ENCODE peak calls at places on chromosomes 1 and 21, in nine cellular contexts. U, B, V, W, H, D, Y, E and O are unnamed samples.

GRCh38 chr1:9084883-9085282 is 15.4 kb upstream of the SLC2A5 start:
- DNase-seq in D (peak; percentile 40), W (no peak), E (no peak), U (no peak), H (no peak), B (peak; percentile 81), Y (no peak), V (no peak), O (no peak)

GRCh38 chr1:107359472-107360241 is 218.8 kb downstream of the NTNG1 start:
- DNase-seq in Y (no peak), B (no peak), H (no peak), D (no peak), W (no peak), E (no peak), V (no peak), U (no peak), O (no peak)

GRCh38 chr1:100184536-100184935 is 6.5 kb upstream of the LRRC39 start:
- DNase-seq in U (no peak), B (no peak), Y (no peak), V (no peak), E (no peak), W (no peak), D (no peak), H (no peak), O (peak; percentile 37)

GRCh38 chr21:45536301-45537081 is 5.7 kb downstream of the SLC19A1 start:
- DNase-seq in H (no peak), Y (peak; percentile 55), D (no peak), E (peak; percentile 39), U (no peak), W (peak; percentile 10), B (peak; percentile 20), V (no peak), O (peak; percentile 49)

GRCh38 chr21:34029724-34030528 is 43.5 kb upstream of the MRPS6 start:
- DNase-seq in U (peak; percentile 68), D (peak; percentile 75), Y (no peak), H (peak; percentile 84), E (peak; percentile 87), W (peak; percentile 20), B (peak; percentile 50), V (peak; percentile 95), O (peak; percentile 80)

GRCh38 chr1:100037665-100038400 is 68.0 kb downstream of the SLC35A3 start:
- DNase-seq in U (peak; percentile 71), V (peak; percentile 91), D (peak; percentile 87), E (peak; percentile 91), Y (peak; percentile 96), W (peak; percentile 92), B (peak; percentile 91), H (peak; percentile 45), O (peak; percentile 95)

GRCh38 chr1:174815036-174815435 is 184.7 kb upstream of the CACYBP start:
- DNase-seq in Y (no peak), B (no peak), W (no peak), U (no peak), V (no peak), D (peak; percentile 92), E (no peak), H (peak; percentile 89), O (no peak)

GRCh38 chr1:217620814-217621213 is 10.1 kb downstream of the GPATCH2 start:
- DNase-seq in D (no peak), Y (no peak), B (no peak), U (no peak), V (no peak), W (no peak), H (no peak), E (no peak), O (peak; percentile 21)

GRCh38 chr1:7434566-7434965 is 336.5 kb upstream of the VAMP3 start:
- DNase-seq in H (no peak), W (no peak), B (no peak), V (no peak), E (no peak), Y (no peak), D (no peak), U (no peak), O (no peak)

GRCh38 chr1:27938488-27938887 is 3.7 kb downstream of the SMPDL3B start:
- DNase-seq in E (no peak), D (no peak), U (no peak), Y (no peak), V (no peak), H (no peak), W (no peak), B (no peak), O (no peak)

GRCh38 chr1:26858891-26859630 is 3.9 kb upstream of the SFN start:
- DNase-seq in D (peak; percentile 100), U (no peak), W (no peak), E (no peak), Y (no peak), B (no peak), H (no peak), V (no peak), O (no peak)

GRCh38 chr1:232016636-232017035 is 390.0 kb downstream of the DISC1 start:
- DNase-seq in H (no peak), D (no peak), W (no peak), Y (no peak), U (no peak), V (no peak), B (no peak), E (no peak), O (no peak)

GRCh38 chr1:218330043-218330623 is 15.0 kb upstream of the TGFB2 start:
- DNase-seq in D (peak; percentile 18), W (no peak), E (no peak), B (no peak), V (peak; percentile 48), H (peak; percentile 31), U (no peak), Y (no peak), O (peak; percentile 34)

GRCh38 chr1:80218112-80218511 is 1211.6 kb upstream of the ADGRL4 start:
- DNase-seq in D (peak; percentile 60), E (no peak), W (no peak), H (peak; percentile 54), B (no peak), U (peak; percentile 54), V (peak; percentile 80), Y (no peak), O (peak; percentile 59)

GRCh38 chr1:212743901-212744475 is 44.3 kb upstream of the BATF3 start:
- DNase-seq in Y (no peak), B (no peak), D (no peak), H (no peak), E (no peak), U (no peak), V (no peak), W (no peak), O (no peak)

GRCh38 chr1:234782057-234782800 is 172.3 kb upstream of the IRF2BP2 start:
- DNase-seq in Y (no peak), H (no peak), B (no peak), E (no peak), W (no peak), V (no peak), U (no peak), D (no peak), O (peak; percentile 26)

GRCh38 chr1:84936116-84936810 is 43.3 kb upstream of the LPAR3 start:
- DNase-seq in E (peak; percentile 63), Y (no peak), H (peak; percentile 39), B (no peak), V (peak; percentile 87), U (peak; percentile 68), W (no peak), D (peak; percentile 54), O (peak; percentile 80)

GRCh38 chr1:188670837-188671236 is 1806.8 kb downstream of the BRINP3 start:
- DNase-seq in B (no peak), W (no peak), Y (no peak), U (no peak), D (peak; percentile 85), H (peak; percentile 66), V (no peak), E (no peak), O (no peak)

GRCh38 chr1:25697426-25698220 is 81.0 kb downstream of the MAN1C1 start:
- DNase-seq in U (no peak), V (peak; percentile 48), H (no peak), B (no peak), E (peak; percentile 48), Y (no peak), W (no peak), D (no peak), O (no peak)

GRCh38 chr1:82227696-82228095 is 427.0 kb downstream of the ADGRL2 start:
- DNase-seq in U (no peak), D (peak; percentile 26), E (no peak), W (no peak), V (no peak), H (no peak), Y (no peak), B (no peak), O (no peak)

GRCh38 chr1:175042650-175043049 is 19.4 kb upstream of the MRPS14 start:
- DNase-seq in B (no peak), Y (no peak), D (no peak), U (no peak), W (no peak), H (no peak), V (no peak), E (no peak), O (no peak)

GRCh38 chr1:54336121-54336520 is 70.1 kb downstream of the SSBP3 start:
- DNase-seq in H (no peak), E (no peak), B (no peak), Y (no peak), V (no peak), U (no peak), D (no peak), W (no peak), O (no peak)
- H3K4me1 ChIP-seq in H (no peaks in the 10 kb centered on the region), E (peaks cover 64% of the 10 kb centered on the region), B (peaks cover 88% of the 10 kb centered on the region), Y (peaks cover 50% of the 10 kb centered on the region), V (peaks cover 84% of the 10 kb centered on the region), U (peaks cover 55% of the 10 kb centered on the region), D (peaks cover 22% of the 10 kb centered on the region), W (peaks cover 86% of the 10 kb centered on the region), O (peaks cover 53% of the 10 kb centered on the region)

GRCh38 chr1:145956776-145957442 is 908 bp downstream of the LIX1L start:
- DNase-seq in B (peak; percentile 64), D (no peak), Y (no peak), U (no peak), W (peak; percentile 43), E (no peak), V (no peak), H (no peak), O (no peak)
- H3K4me1 ChIP-seq in B (peaks cover 46% of the 10 kb centered on the region), D (peaks cover 38% of the 10 kb centered on the region), Y (peaks cover 54% of the 10 kb centered on the region), U (peaks cover 12% of the 10 kb centered on the region), W (peaks cover 72% of the 10 kb centered on the region), E (peaks cover 12% of the 10 kb centered on the region), V (peaks cover 11% of the 10 kb centered on the region), H (peaks cover 10% of the 10 kb centered on the region), O (peaks cover 20% of the 10 kb centered on the region)

DNA sequence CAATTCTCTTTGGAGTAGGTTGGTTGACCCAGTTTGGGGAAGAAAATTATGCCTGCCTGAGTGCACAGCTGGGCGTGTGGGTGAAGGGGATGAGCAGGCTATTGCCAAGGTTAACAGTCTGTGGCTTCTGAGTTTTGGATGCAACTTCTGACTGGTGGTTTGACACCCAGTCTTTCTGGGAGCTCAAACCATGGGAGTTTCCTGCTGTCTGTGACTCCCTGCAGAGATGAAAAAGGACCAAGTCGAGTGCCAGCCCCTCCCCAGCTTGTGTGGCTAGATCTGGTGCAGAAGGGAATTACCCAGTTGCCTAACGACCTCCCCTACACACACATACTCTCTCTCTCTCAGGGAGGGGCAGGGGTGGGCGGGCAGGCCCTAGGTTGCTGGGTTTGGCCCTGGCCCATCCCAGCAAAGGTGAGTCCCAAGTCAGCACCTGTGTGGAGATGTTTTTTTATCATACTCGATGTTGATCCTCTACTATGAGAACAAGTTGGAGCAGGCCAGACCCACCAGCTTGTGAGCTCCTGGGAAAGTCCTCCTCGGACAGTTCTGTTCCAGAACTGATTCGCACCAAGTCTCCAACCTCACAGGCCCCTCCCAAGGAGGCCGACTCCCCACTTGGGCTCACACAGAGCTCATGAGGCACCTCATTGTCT is 28.2 kb downstream of the PKP1 start:
- DNase-seq in V (no peak), B (no peak), E (no peak), W (no peak), H (no peak), Y (no peak), D (peak; percentile 100), U (no peak), O (no peak)
- H3K4me1 ChIP-seq in V (no peaks in the 10 kb centered on the region), B (peaks cover 28% of the 10 kb centered on the region), E (peaks cover 14% of the 10 kb centered on the region), W (peaks cover 6% of the 10 kb centered on the region), H (peaks cover 36% of the 10 kb centered on the region), Y (peaks cover 38% of the 10 kb centered on the region), D (peaks cover 64% of the 10 kb centered on the region), U (peaks cover 19% of the 10 kb centered on the region), O (peaks cover 9% of the 10 kb centered on the region)

GRCh38 chr1:41905103-41905675 is 13.5 kb downstream of the HIVEP3 start:
- DNase-seq in W (no peak), H (no peak), E (no peak), V (no peak), D (no peak), Y (no peak), U (no peak), B (no peak), O (no peak)
- H3K4me1 ChIP-seq in W (peaks cover 6% of the 10 kb centered on the region), H (peaks cover 24% of the 10 kb centered on the region), E (no peaks in the 10 kb centered on the region), V (peaks cover 3% of the 10 kb centered on the region), D (peaks cover 22% of the 10 kb centered on the region), Y (peaks cover 33% of the 10 kb centered on the region), U (peaks cover 17% of the 10 kb centered on the region), B (peaks cover 17% of the 10 kb centered on the region), O (no peaks in the 10 kb centered on the region)